ENCODE peak calls at places on chromosomes 5 and 9, in ten cellular contexts. Y, D, P, Q, F, B, S, K, A and O are unnamed samples.
A peak's percentile ranks its signal among the peaks of the same experiment; 100 is the strongest.

GRCh38 chr9:93595461-93595860 is 19.1 kb downstream of the PHF2 start:
- DNase-seq in Y (no peak), D (no peak), P (no peak), Q (no peak), F (no peak), B (no peak), S (no peak), K (no peak), A (peak; percentile 26), O (no peak)

GRCh38 chr5:65907138-65907537 is 19.2 kb upstream of the ERBIN start:
- DNase-seq in Y (no peak), D (peak; percentile 39), P (no peak), Q (no peak), F (no peak), B (no peak), S (no peak), K (no peak), A (no peak), O (no peak)

GRCh38 chr5:131357739-131358561 is 94.1 kb downstream of the CDC42SE2 start:
- DNase-seq in Y (no peak), D (no peak), P (no peak), Q (no peak), F (no peak), B (no peak), S (no peak), K (no peak), A (no peak), O (no peak)

GRCh38 chr9:78122631-78123030 is 91.0 kb upstream of the GNAQ start:
- DNase-seq in Y (no peak), D (peak; percentile 84), P (no peak), Q (no peak), F (no peak), B (no peak), S (no peak), K (no peak), A (no peak), O (no peak)

GRCh38 chr5:99176186-99176585 is 247.4 kb upstream of the CHD1 start:
- DNase-seq in Y (no peak), D (no peak), P (no peak), Q (no peak), F (peak; percentile 22), B (no peak), S (no peak), K (no peak), A (no peak), O (no peak)

GRCh38 chr5:148224131-148224742 is 14.1 kb upstream of the MARCOL start:
- DNase-seq in Y (no peak), D (peak; percentile 93), P (no peak), Q (no peak), F (no peak), B (no peak), S (no peak), K (no peak), A (no peak), O (no peak)

GRCh38 chr9:70868661-70869652 is 252.5 kb downstream of the TRPM3 start:
- DNase-seq in Y (peak; percentile 19), D (no peak), P (no peak), Q (no peak), F (no peak), B (peak; percentile 85), S (no peak), K (no peak), A (no peak), O (no peak)

GRCh38 chr5:65776707-65777141 is 54.7 kb downstream of the NLN start:
- DNase-seq in Y (no peak), D (no peak), P (no peak), Q (no peak), F (no peak), B (no peak), S (no peak), K (no peak), A (no peak), O (no peak)

GRCh38 chr9:109277451-109277850 is 43.4 kb downstream of the EPB41L4B start:
- DNase-seq in Y (no peak), D (no peak), P (no peak), Q (peak; percentile 57), F (no peak), B (peak; percentile 97), S (peak; percentile 66), K (no peak), A (no peak), O (no peak)

GRCh38 chr5:124301850-124302249 is 444.6 kb downstream of the ZNF608 start:
- DNase-seq in Y (no peak), D (no peak), P (no peak), Q (no peak), F (peak; percentile 85), B (no peak), S (no peak), K (no peak), A (no peak), O (no peak)

GRCh38 chr5:128197911-128198522 is 114.5 kb downstream of the SLC12A2 start:
- DNase-seq in Y (no peak), D (no peak), P (no peak), Q (no peak), F (no peak), B (no peak), S (no peak), K (no peak), A (no peak), O (no peak)

GRCh38 chr9:129402341-129402739 is 218.6 kb downstream of the C9orf50 start:
- DNase-seq in Y (no peak), D (no peak), P (peak; percentile 46), Q (peak; percentile 45), F (peak; percentile 68), B (no peak), S (no peak), K (peak; percentile 73), A (no peak), O (no peak)
- H3K27ac ChIP-seq in Y (peak overlapping the region; percentile 80), D (no peak overlapping the region), P (peak overlapping the region; percentile 85), Q (peak overlapping the region; percentile 30), F (peak overlapping the region; percentile 40), B (peak overlapping the region; percentile 69), S (peak overlapping the region; percentile 56), K (no peak overlapping the region), A (no peak overlapping the region), O (peak overlapping the region; percentile 85)

GRCh38 chr9:100317706-100318105 is 35.0 kb downstream of the TEX10 start:
- DNase-seq in Y (no peak), D (peak; percentile 52), P (no peak), Q (no peak), F (no peak), B (no peak), S (no peak), K (no peak), A (no peak), O (no peak)

GRCh38 chr9:100324594-100325200 is 28.0 kb downstream of the TEX10 start:
- DNase-seq in Y (no peak), D (no peak), P (no peak), Q (no peak), F (peak; percentile 49), B (no peak), S (no peak), K (no peak), A (no peak), O (no peak)

DNA sequence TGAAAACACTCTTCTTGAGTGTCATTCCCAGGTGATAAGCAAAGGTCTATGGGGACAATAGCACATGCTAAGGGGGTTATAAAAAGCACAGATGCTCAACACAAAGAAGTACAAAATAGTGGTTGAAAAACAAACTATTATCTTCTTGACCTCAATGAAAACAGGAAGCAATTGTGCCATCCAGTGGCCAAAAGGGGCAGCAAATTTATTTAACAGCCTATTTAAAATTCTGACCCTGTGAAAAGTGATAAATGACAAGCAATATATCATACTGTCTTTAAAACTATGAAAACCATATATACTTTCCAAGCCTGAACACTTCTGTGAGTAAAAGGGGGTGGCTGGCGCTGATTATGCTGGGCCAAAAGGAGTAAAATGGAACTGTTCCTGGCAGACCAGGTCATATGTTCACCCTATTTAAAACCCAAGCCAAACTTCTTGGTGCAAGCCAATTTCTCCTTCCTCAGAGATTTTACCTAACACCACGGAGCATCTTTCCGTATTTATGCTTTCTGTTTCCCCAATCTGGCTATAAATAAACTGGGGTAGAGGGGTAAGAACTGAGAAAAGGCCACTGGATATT is 29.7 kb downstream of the TEX10 start:
- DNase-seq in Y (no peak), D (peak; percentile 20), P (no peak), Q (no peak), F (peak; percentile 63), B (peak; percentile 56), S (no peak), K (no peak), A (no peak), O (no peak)
- H3K27ac ChIP-seq in Y (no peak overlapping the region), D (no peak overlapping the region), P (no peak overlapping the region), Q (no peak overlapping the region), F (no peak overlapping the region), B (no peak overlapping the region), S (no peak overlapping the region), K (no peak overlapping the region), A (no peak overlapping the region), O (no peak overlapping the region)

GRCh38 chr5:133227082-133227481 is 175.3 kb downstream of the HSPA4 start:
- DNase-seq in Y (no peak), D (no peak), P (no peak), Q (no peak), F (no peak), B (no peak), S (no peak), K (no peak), A (no peak), O (peak; percentile 16)
- H3K27ac ChIP-seq in Y (no peak overlapping the region), D (peak overlapping the region; percentile 94), P (no peak overlapping the region), Q (no peak overlapping the region), F (no peak overlapping the region), B (no peak overlapping the region), S (no peak overlapping the region), K (no peak overlapping the region), A (no peak overlapping the region), O (peak overlapping the region; percentile 46)

DNA sequence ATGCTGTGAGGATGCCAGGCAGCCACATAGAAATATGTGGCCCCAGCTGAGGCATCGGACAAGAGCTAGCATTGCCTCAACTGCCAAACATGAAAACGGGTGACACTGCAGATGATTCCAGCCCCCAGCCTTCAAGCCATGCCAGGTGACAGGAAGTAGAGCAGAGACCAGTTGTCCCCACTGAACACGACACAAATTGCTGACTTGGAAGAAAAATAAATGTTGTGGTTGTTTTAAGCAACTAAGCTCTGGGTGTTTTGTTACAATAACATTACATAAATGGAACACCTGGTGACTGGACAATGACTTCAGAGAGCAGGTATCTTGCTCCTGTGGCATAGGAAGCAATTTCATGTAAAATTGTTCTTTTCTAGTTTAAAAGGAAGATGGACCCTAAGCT is 154.2 kb downstream of the KIF4B start:
- DNase-seq in Y (no peak), D (no peak), P (no peak), Q (no peak), F (no peak), B (no peak), S (no peak), K (no peak), A (no peak), O (no peak)
- H3K27ac ChIP-seq in Y (no peak overlapping the region), D (no peak overlapping the region), P (no peak overlapping the region), Q (no peak overlapping the region), F (no peak overlapping the region), B (no peak overlapping the region), S (no peak overlapping the region), K (no peak overlapping the region), A (no peak overlapping the region), O (no peak overlapping the region)

DNA sequence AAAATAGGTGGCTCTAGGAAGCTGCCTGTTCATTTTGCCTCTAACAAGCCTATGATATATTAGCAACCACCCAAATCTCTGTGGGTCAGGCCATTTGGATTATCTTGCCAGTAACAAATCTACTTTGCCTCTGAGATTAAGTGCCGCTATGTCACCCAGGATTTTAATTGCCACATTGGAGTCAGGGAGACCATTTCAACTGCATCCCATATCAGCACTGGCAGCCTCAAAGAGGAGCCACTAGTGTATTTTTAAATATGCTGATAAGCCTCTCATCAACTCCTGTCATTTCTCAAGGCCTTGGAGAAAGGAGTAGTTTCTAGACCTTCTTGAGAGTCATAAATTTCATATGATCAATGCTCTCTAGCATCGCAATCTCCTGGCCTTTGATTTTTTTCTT is 12.1 kb upstream of the ADAMTS19 start:
- DNase-seq in Y (no peak), D (no peak), P (no peak), Q (no peak), F (no peak), B (no peak), S (no peak), K (no peak), A (no peak), O (no peak)
- H3K27ac ChIP-seq in Y (no peak overlapping the region), D (no peak overlapping the region), P (no peak overlapping the region), Q (no peak overlapping the region), F (no peak overlapping the region), B (no peak overlapping the region), S (no peak overlapping the region), K (no peak overlapping the region), A (no peak overlapping the region), O (no peak overlapping the region)